ENCODE peak calls at places on chromosomes 1 and 21, in six cellular contexts. One of them, this sample, is unnamed.

GRCh38 chr1:9996624-9997582 is at the start of gene RBP7:
- DNase-seq in iris pigment epithelial cell: no peak
- DNase-seq in SHP77: no peak
- DNase-seq in nephron progenitor cell: peak; percentile 51
- DNase-seq in mammary epithelial cell: no peak
- DNase-seq in H9: peak; percentile 59
- DNase-seq in this sample: no peak

GRCh38 chr1:223709598-223709997 is 2.7 kb upstream of the CAPN2 start:
- DNase-seq in mammary epithelial cell: no peak
- DNase-seq in H9: no peak
- DNase-seq in SHP77: no peak
- DNase-seq in iris pigment epithelial cell: peak; percentile 60
- DNase-seq in nephron progenitor cell: no peak
- DNase-seq in this sample: no peak

GRCh38 chr1:152473887-152474537 is 36.6 kb upstream of the LCE5A start:
- DNase-seq in nephron progenitor cell: no peak
- DNase-seq in iris pigment epithelial cell: no peak
- DNase-seq in H9: no peak
- DNase-seq in SHP77: no peak
- DNase-seq in mammary epithelial cell: peak; percentile 71
- DNase-seq in this sample: no peak

GRCh38 chr1:20371411-20371810 is 80.7 kb downstream of the VWA5B1 start:
- DNase-seq in H9: peak; percentile 56
- DNase-seq in iris pigment epithelial cell: peak; percentile 6
- DNase-seq in nephron progenitor cell: peak; percentile 77
- DNase-seq in SHP77: no peak
- DNase-seq in mammary epithelial cell: peak; percentile 20
- DNase-seq in this sample: no peak

GRCh38 chr1:225818229-225818628 is 8.3 kb downstream of the EPHX1 start:
- DNase-seq in H9: no peak
- DNase-seq in SHP77: no peak
- DNase-seq in mammary epithelial cell: no peak
- DNase-seq in iris pigment epithelial cell: no peak
- DNase-seq in nephron progenitor cell: no peak
- DNase-seq in this sample: no peak

GRCh38 chr1:44811234-44811633 is 2.9 kb downstream of the BTBD19 start:
- DNase-seq in nephron progenitor cell: no peak
- DNase-seq in mammary epithelial cell: no peak
- DNase-seq in SHP77: no peak
- DNase-seq in iris pigment epithelial cell: no peak
- DNase-seq in H9: no peak
- DNase-seq in this sample: no peak

GRCh38 chr1:168441745-168442144 is 102.1 kb downstream of the XCL2 start:
- DNase-seq in H9: no peak
- DNase-seq in mammary epithelial cell: no peak
- DNase-seq in nephron progenitor cell: no peak
- DNase-seq in iris pigment epithelial cell: no peak
- DNase-seq in SHP77: no peak
- DNase-seq in this sample: no peak

GRCh38 chr1:9235123-9235513 is 544 bp downstream of the H6PD start:
- DNase-seq in mammary epithelial cell: peak; percentile 60
- DNase-seq in H9: peak; percentile 43
- DNase-seq in SHP77: peak; percentile 50
- DNase-seq in iris pigment epithelial cell: peak; percentile 50
- DNase-seq in nephron progenitor cell: no peak
- DNase-seq in this sample: no peak

GRCh38 chr21:42115136-42115683 is 44.1 kb downstream of the UMODL1 start:
- DNase-seq in nephron progenitor cell: no peak
- DNase-seq in iris pigment epithelial cell: no peak
- DNase-seq in H9: no peak
- DNase-seq in mammary epithelial cell: no peak
- DNase-seq in SHP77: no peak
- DNase-seq in this sample: no peak

GRCh38 chr1:26772687-26773086 is 15.1 kb upstream of the PIGV start:
- DNase-seq in H9: no peak
- DNase-seq in iris pigment epithelial cell: peak; percentile 83
- DNase-seq in mammary epithelial cell: peak; percentile 63
- DNase-seq in nephron progenitor cell: no peak
- DNase-seq in SHP77: no peak
- DNase-seq in this sample: no peak

GRCh38 chr1:182381962-182382819 is 9.4 kb downstream of the GLUL start:
- DNase-seq in iris pigment epithelial cell: no peak
- DNase-seq in nephron progenitor cell: no peak
- DNase-seq in mammary epithelial cell: no peak
- DNase-seq in H9: no peak
- DNase-seq in SHP77: no peak
- DNase-seq in this sample: no peak

GRCh38 chr1:198876371-198876871 is 237.6 kb downstream of the PTPRC start:
- DNase-seq in H9: peak; percentile 42
- DNase-seq in SHP77: no peak
- DNase-seq in nephron progenitor cell: peak; percentile 36
- DNase-seq in iris pigment epithelial cell: no peak
- DNase-seq in mammary epithelial cell: no peak
- DNase-seq in this sample: no peak

GRCh38 chr1:247468746-247469145 is 10.8 kb upstream of the OR2B11 start:
- DNase-seq in nephron progenitor cell: no peak
- DNase-seq in mammary epithelial cell: no peak
- DNase-seq in iris pigment epithelial cell: no peak
- DNase-seq in SHP77: no peak
- DNase-seq in H9: no peak
- DNase-seq in this sample: no peak

GRCh38 chr1:210457566-210457965 is 128.9 kb downstream of the HHAT start:
- DNase-seq in mammary epithelial cell: no peak
- DNase-seq in H9: no peak
- DNase-seq in iris pigment epithelial cell: no peak
- DNase-seq in nephron progenitor cell: no peak
- DNase-seq in SHP77: no peak
- DNase-seq in this sample: no peak

GRCh38 chr1:224736619-224737352 is 120.7 kb downstream of the CNIH3 start:
- DNase-seq in nephron progenitor cell: no peak
- DNase-seq in mammary epithelial cell: peak; percentile 20
- DNase-seq in iris pigment epithelial cell: peak; percentile 24
- DNase-seq in SHP77: no peak
- DNase-seq in H9: no peak
- DNase-seq in this sample: no peak